ENCODE peak calls at places on chromosomes 7 and 10, in six cellular contexts. B is progenitor cell of endocrine pancreas, N is endothelial cell, Q is A549, G is psoas muscle, D is ovary. L is an unnamed sample.

GRCh38 chr10:101085846-101086245 is 24.1 kb downstream of the KAZALD1 start:
- DNase-seq in G (no peak), D (no peak), Q (no peak), N (no peak), B (no peak), L (no peak)

GRCh38 chr10:103479135-103479534 is at the start of gene CALHM3:
- DNase-seq in B (no peak), D (no peak), N (no peak), Q (peak), G (no peak), L (no peak)

GRCh38 chr7:87028636-87029035 is 30.8 kb downstream of the ELAPOR2 start:
- DNase-seq in G (no peak), Q (no peak), D (no peak), B (no peak), N (no peak), L (no peak)

GRCh38 chr10:8511026-8511425 is 456.5 kb downstream of the GATA3 start:
- DNase-seq in G (no peak), B (no peak), N (no peak), D (no peak), Q (no peak), L (no peak)

GRCh38 chr10:132135398-132135872 is 51.3 kb upstream of the DPYSL4 start:
- DNase-seq in Q (no peak), N (no peak), G (no peak), D (peak), B (no peak), L (no peak)

GRCh38 chr10:61028861-61029361 is 84.9 kb upstream of the RHOBTB1 start:
- DNase-seq in Q (no peak), D (no peak), B (no peak), N (no peak), G (no peak), L (no peak)

GRCh38 chr7:6205921-6206660 is 66.3 kb downstream of the CYTH3 start:
- DNase-seq in Q (no peak), G (no peak), B (no peak), N (no peak), D (no peak), L (no peak)

GRCh38 chr7:134636008-134636449 is 10.6 kb upstream of the BPGM start:
- DNase-seq in B (no peak), G (no peak), N (no peak), Q (no peak), D (no peak), L (no peak)

GRCh38 chr7:44281811-44282600 is 43.4 kb downstream of the CAMK2B start:
- DNase-seq in Q (no peak), D (peak), N (no peak), G (peak), B (no peak), L (peak)

GRCh38 chr7:106312906-106313305 is 28.1 kb upstream of the NAMPT start:
- DNase-seq in D (no peak), G (no peak), Q (no peak), B (no peak), N (no peak), L (no peak)

GRCh38 chr7:28847681-28848080 is 110.4 kb downstream of the TRIL start:
- DNase-seq in Q (no peak), B (no peak), N (no peak), D (no peak), G (peak), L (no peak)

GRCh38 chr7:14698239-14698638 is 204.3 kb downstream of the DGKB start:
- DNase-seq in D (no peak), G (no peak), B (no peak), N (no peak), Q (no peak), L (no peak)

GRCh38 chr10:71086439-71087080 is 125.8 kb upstream of the UNC5B start:
- DNase-seq in Q (no peak), D (no peak), G (no peak), N (no peak), B (no peak), L (no peak)

GRCh38 chr10:49160814-49161213 is 27.0 kb upstream of the FAM170B start:
- DNase-seq in D (no peak), N (no peak), G (no peak), Q (no peak), B (no peak), L (no peak)

GRCh38 chr10:49162063-49162462 is 26.1 kb downstream of the TMEM273 start:
- DNase-seq in B (no peak), G (no peak), Q (no peak), D (no peak), N (no peak), L (no peak)

GRCh38 chr10:49162761-49163160 is 25.4 kb downstream of the TMEM273 start:
- DNase-seq in D (no peak), B (no peak), N (no peak), G (no peak), Q (no peak), L (no peak)

GRCh38 chr10:49160110-49160509 is 26.3 kb upstream of the FAM170B start:
- DNase-seq in N (no peak), G (no peak), B (no peak), D (no peak), Q (no peak), L (no peak)

GRCh38 chr10:49161411-49161997 is 26.7 kb downstream of the TMEM273 start:
- DNase-seq in N (no peak), D (no peak), G (no peak), B (no peak), Q (no peak), L (no peak)
- TF ChIP-seq CTCF in N (no peak), D (no peak), G (peak), B (peak), Q (no peak), L (no peak)

DNA sequence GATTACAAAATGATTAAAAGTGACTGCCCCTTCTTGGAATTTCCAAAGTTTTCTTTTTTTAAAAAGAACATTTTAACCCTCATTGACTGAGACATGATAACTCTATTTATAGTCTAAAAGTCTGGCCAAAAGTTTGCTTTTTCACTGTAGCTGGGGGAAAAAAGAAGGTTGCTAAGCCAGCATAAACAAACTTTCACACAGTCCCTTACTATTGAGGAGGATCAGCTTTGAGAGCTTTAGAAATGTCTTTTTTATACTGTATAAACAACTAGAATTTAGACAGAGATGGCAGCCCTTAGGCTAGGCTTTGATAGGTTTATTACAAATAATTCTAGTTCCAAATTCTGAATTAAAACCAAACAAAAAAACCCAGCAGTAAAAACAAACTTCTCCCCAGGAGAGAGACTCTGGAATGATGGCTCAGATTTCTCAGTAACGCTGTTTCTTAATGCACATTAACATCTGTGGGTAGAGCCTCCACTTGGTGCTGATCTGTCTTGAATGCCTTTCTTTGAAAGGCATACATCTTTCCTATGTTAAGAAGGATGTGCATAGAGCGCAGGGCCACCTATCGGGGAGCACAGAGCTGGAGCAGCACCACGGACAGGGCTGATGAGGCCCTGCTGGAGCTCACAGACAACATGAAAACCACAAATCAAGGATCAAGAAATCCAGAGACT is 100.9 kb upstream of the PDLIM1 start:
- DNase-seq in G (no peak), Q (peak), D (no peak), B (no peak), N (no peak), L (peak)
- TF ChIP-seq CTCF in G (no peak), Q (no peak), D (no peak), B (no peak), N (no peak), L (no peak)

DNA sequence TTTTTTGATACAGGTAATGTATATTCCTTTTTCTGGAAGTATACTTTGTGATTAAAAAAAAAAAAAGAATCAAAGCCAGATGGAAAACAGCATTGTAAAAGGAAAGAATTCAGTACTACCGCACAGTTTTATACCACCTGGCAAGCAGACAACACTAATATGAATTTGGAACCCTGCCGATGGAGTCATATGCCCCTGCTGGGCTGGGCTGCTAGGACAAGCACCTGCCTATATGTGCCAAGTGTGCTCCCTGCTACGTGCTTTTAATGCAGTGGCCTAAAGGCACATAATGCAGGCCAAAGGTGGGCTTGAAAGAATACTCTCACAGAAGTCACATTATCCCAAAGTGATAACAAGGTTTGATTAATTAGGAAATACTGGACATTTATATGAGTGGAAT is 29.8 kb upstream of the WAC start:
- DNase-seq in B (no peak), G (no peak), Q (no peak), N (no peak), D (no peak), L (no peak)
- TF ChIP-seq CTCF in B (peak), G (no peak), Q (no peak), N (no peak), D (no peak), L (no peak)

GRCh38 chr10:24790599-24790998 is 66.9 kb upstream of the ARHGAP21 start:
- DNase-seq in N (no peak), D (no peak), Q (no peak), G (no peak), B (no peak), L (no peak)
- TF ChIP-seq CTCF in N (no peak), D (no peak), Q (no peak), G (no peak), B (no peak), L (no peak)

DNA sequence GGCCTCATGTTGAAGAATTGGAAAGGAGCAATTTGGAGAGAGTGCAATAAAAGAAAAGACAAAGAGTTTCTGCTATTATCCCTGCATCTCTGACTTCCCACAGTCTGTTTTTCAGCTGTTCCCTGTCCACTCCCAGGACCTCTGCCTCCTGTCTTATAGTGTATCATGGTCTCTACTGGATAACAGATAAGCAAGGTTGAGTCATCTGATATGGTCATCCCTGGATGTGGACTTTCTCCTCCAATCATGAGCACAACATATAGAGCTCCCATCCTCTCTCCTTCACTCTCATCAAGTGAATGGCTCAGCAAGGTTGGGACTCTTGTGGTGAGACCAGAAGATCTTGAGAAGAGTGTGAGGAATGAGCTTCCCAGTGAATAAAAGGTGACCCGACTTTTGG is 123.1 kb downstream of the PLCE1 start:
- DNase-seq in B (no peak), G (no peak), N (no peak), D (no peak), Q (no peak), L (no peak)
- TF ChIP-seq CTCF in B (no peak), G (no peak), N (no peak), D (no peak), Q (no peak), L (no peak)

GRCh38 chr7:22658031-22658430 is 69.0 kb upstream of the IL6 start:
- DNase-seq in Q (no peak), B (no peak), G (no peak), D (no peak), N (no peak), L (no peak)

GRCh38 chr7:22655781-22656180 is 71.2 kb upstream of the IL6 start:
- DNase-seq in G (no peak), B (no peak), Q (no peak), D (no peak), N (no peak), L (no peak)

GRCh38 chr7:22654836-22655235 is 72.2 kb upstream of the IL6 start:
- DNase-seq in B (no peak), G (no peak), Q (no peak), N (no peak), D (no peak), L (no peak)

GRCh38 chr7:22659741-22660140 is 67.3 kb upstream of the IL6 start:
- DNase-seq in N (no peak), Q (no peak), B (no peak), D (no peak), G (no peak), L (no peak)

DNA sequence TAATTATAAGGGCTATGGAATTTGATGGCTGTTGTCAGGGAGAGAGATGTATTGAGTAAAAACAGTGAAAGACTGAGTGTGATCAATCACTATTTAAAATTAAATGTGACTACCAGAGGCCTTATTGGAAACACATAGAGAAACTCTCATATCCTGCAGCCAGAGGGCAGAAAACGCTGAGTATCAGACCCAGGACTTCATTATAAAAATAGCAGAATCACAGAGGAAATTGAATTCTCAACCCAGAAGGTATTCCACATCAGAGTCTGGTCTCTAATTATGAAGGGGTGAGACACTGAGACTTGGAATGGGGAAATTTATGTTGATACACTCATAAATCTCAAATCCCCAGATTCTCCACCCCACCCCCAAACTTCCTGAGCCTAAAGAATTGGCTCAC is 69.5 kb upstream of the IL6 start:
- DNase-seq in B (no peak), Q (no peak), D (no peak), G (no peak), N (no peak), L (no peak)
- TF ChIP-seq CTCF in B (no peak), Q (no peak), D (no peak), G (no peak), N (no peak), L (no peak)

GRCh38 chr7:35512716-35513115 is 182.2 kb downstream of the HERPUD2 start:
- DNase-seq in N (no peak), D (no peak), Q (no peak), B (no peak), G (no peak), L (no peak)

GRCh38 chr7:35505031-35505430 is 189.9 kb downstream of the HERPUD2 start:
- DNase-seq in Q (no peak), N (no peak), G (no peak), D (no peak), B (no peak), L (no peak)

GRCh38 chr7:35513192-35513591 is 181.7 kb downstream of the HERPUD2 start:
- DNase-seq in N (no peak), G (no peak), B (no peak), D (no peak), Q (no peak), L (no peak)

GRCh38 chr7:35504365-35504764 is 190.6 kb downstream of the HERPUD2 start:
- DNase-seq in G (no peak), B (no peak), D (no peak), Q (no peak), N (no peak), L (no peak)

DNA sequence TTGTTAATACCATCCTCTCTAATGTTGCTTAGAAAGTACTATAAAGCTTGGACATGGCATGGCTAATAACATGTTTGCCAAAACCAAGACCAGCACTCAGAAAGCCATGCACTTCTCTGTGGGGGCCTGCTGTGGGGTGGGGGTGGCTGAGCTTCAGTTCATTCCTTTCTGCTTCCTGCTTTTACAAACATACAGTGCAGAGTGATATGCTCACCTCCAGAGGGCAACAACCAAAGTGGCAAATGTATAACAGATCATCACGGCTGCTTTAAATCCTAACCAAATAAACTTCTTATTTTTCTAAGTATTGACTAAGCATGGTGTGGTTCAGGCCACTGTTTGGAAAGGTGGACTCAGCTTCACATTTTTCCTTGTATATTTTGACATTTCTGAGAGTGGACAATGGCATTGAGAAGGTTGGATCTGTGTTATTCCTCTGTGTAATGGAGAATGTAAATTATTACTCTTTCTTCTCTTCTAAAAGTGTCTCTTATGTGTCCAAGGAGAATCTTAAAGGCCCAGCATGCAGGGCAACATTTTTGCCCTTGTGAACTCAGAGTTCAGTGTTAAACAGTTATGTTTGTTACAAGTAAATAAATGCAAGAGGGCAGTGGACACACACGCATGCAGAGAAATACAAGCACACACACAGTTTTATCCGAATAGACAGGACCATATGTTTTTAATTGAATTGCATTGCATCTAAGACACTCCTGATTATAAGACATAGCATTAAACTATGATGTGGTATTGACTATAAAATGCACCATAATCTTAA is 186.1 kb downstream of the HERPUD2 start:
- DNase-seq in B (no peak), G (no peak), N (no peak), D (no peak), Q (no peak), L (no peak)
- TF ChIP-seq CTCF in B (peak), G (no peak), N (no peak), D (no peak), Q (peak), L (no peak)

DNA sequence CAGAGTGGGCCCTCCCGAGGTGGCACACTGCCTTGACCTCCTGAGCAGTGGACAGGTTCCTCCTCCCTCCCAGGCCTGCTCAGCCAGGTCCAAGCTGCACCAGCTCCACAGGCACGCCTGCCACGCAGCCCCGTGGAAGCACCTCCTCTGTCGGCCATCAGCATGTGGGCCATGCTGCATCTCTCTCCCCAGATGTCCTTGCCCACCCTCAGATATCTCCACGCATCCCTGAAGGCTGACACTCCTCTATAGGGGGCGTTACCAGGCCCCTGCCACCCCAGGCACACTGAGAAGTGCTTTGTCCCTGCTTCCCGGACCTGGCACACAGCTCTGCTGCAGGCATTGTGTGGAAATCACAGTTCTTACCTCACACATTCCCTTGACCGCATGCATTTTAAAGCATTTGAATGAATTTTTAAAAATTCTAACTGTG is 598.5 kb downstream of the SDK1 start:
- DNase-seq in B (no peak), D (no peak), G (no peak), N (no peak), Q (no peak), L (no peak)
- TF ChIP-seq CTCF in B (no peak), D (no peak), G (no peak), N (no peak), Q (no peak), L (no peak)